ENCODE peak calls at places on chromosome 7, in seven cellular contexts. G is IMR-90, C is H9, Z is H1, M is mesenchymal stem cell, D is trophoblast cell, K is mesendoderm. V is an unnamed sample.

GRCh38 chr7:31788445-31788844 is 101.4 kb downstream of the PPP1R17 start:
- DNase-seq in M (peak; percentile 30), D (no peak), Z (no peak), G (peak; percentile 59), C (no peak), K (no peak), V (no peak)

GRCh38 chr7:134892002-134892693 is 94.2 kb upstream of the AGBL3 start:
- DNase-seq in M (peak; percentile 55), K (no peak), D (no peak), G (peak; percentile 54), C (no peak), Z (no peak), V (no peak)

GRCh38 chr7:41942468-41943097 is 239.7 kb upstream of the INHBA start:
- DNase-seq in M (peak; percentile 90), K (no peak), D (peak; percentile 69), Z (no peak), G (peak; percentile 90), C (peak; percentile 32), V (no peak)

GRCh38 chr7:51660516-51660915 is 343.9 kb upstream of the COBL start:
- DNase-seq in K (no peak), Z (no peak), C (no peak), M (no peak), G (no peak), D (no peak), V (no peak)

GRCh38 chr7:47581442-47581820 is 480 bp downstream of the TNS3 start:
- DNase-seq in D (no peak), Z (peak; percentile 70), C (no peak), G (no peak), M (peak; percentile 34), K (peak; percentile 54), V (no peak)

GRCh38 chr7:90693939-90694338 is 97.8 kb downstream of the CDK14 start:
- DNase-seq in K (no peak), M (no peak), C (no peak), D (no peak), Z (no peak), G (no peak), V (no peak)

GRCh38 chr7:32215697-32216096 is 145.5 kb upstream of the PDE1C start:
- DNase-seq in C (no peak), G (no peak), D (no peak), K (no peak), M (no peak), Z (no peak), V (no peak)

GRCh38 chr7:3914385-3914784 is 613.3 kb downstream of the SDK1 start:
- DNase-seq in G (no peak), Z (no peak), M (peak; percentile 24), C (no peak), K (no peak), D (peak; percentile 75), V (no peak)

GRCh38 chr7:64871761-64872160 is 31.3 kb upstream of the ZNF273 start:
- DNase-seq in D (no peak), K (no peak), M (no peak), C (peak; percentile 14), G (no peak), Z (no peak), V (no peak)

GRCh38 chr7:77426052-77426404 is 9.9 kb upstream of the GSAP start:
- DNase-seq in D (no peak), K (peak; percentile 18), G (no peak), Z (no peak), M (no peak), C (no peak), V (no peak)

GRCh38 chr7:85914437-85914836 is 727.6 kb upstream of the SEMA3D start:
- DNase-seq in C (no peak), M (no peak), K (no peak), D (no peak), Z (no peak), G (no peak), V (no peak)

GRCh38 chr7:84113906-84114875 is 80.4 kb downstream of the SEMA3A start:
- DNase-seq in C (no peak), Z (no peak), M (no peak), K (no peak), G (no peak), D (no peak), V (no peak)

GRCh38 chr7:101923276-101923985 is 106.0 kb downstream of the CUX1 start:
- DNase-seq in C (no peak), M (no peak), Z (no peak), D (peak; percentile 91), G (peak; percentile 55), K (peak; percentile 78), V (no peak)

GRCh38 chr7:55838595-55838994 is 24.0 kb downstream of the SEPTIN14 start:
- DNase-seq in K (no peak), Z (no peak), M (no peak), C (no peak), D (no peak), G (no peak), V (no peak)

GRCh38 chr7:80918909-80919721 is at the start of gene SEMA3C:
- DNase-seq in M (peak; percentile 93), G (peak; percentile 94), D (peak; percentile 97), K (peak; percentile 96), Z (peak; percentile 87), C (peak; percentile 91), V (peak; percentile 90)

GRCh38 chr7:18508441-18509427 is 13.2 kb downstream of the HDAC9 start:
- DNase-seq in G (peak; percentile 98), C (no peak), Z (no peak), D (peak; percentile 58), M (peak; percentile 97), K (peak; percentile 94), V (no peak)
- H2AK5ac ChIP-seq in G (peak overlapping the region; percentile 99), C (no peak overlapping the region), Z (no peak overlapping the region), D (no peak overlapping the region), M (peak overlapping the region; percentile 91), K (no peak overlapping the region), V (no peak overlapping the region)

GRCh38 chr7:108492742-108493141 is 33.2 kb downstream of the PNPLA8 start:
- DNase-seq in D (no peak), Z (no peak), C (no peak), K (peak; percentile 57), G (no peak), M (no peak), V (no peak)
- H3K23ac ChIP-seq in D (no peak overlapping the region), Z (no peak overlapping the region), C (no peak overlapping the region), K (no peak overlapping the region), G (no peak overlapping the region), M (no peak overlapping the region), V (no peak overlapping the region)

DNA sequence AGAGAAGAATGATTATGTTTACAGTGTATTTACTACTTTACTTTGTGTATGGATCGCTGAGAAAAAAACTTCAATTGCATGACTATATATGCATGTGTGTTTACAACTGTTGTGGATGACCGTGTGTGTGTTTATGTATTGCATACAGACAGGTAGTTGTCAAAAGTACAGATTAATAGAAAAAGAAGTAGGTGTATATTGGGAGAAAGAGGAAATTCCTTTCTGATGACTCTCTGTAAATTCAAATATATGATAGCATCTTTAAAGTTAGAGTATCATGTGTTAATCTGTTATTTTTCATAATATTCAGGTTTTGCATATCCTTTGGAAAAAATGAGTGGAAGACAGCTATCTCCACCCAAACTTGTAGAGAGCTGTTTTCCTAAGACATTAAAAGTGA is 160.4 kb upstream of the AGR3 start:
- DNase-seq in M (no peak), G (no peak), K (no peak), C (no peak), D (peak; percentile 40), Z (no peak), V (no peak)
- H2AK5ac ChIP-seq in M (no peak overlapping the region), G (no peak overlapping the region), K (no peak overlapping the region), C (no peak overlapping the region), D (no peak overlapping the region), Z (no peak overlapping the region), V (no peak overlapping the region)

GRCh38 chr7:114107522-114107921 is 188.7 kb upstream of the PPP1R3A start:
- DNase-seq in M (no peak), G (no peak), Z (no peak), D (no peak), K (no peak), C (no peak), V (no peak)
- H3K23ac ChIP-seq in M (no peak overlapping the region), G (no peak overlapping the region), Z (no peak overlapping the region), D (no peak overlapping the region), K (no peak overlapping the region), C (no peak overlapping the region), V (no peak overlapping the region)

GRCh38 chr7:109101332-109101731 is 531.7 kb downstream of the DNAJB9 start:
- DNase-seq in G (no peak), M (no peak), D (no peak), Z (no peak), K (peak; percentile 78), C (no peak), V (no peak)
- H2AK5ac ChIP-seq in G (no peak overlapping the region), M (no peak overlapping the region), D (no peak overlapping the region), Z (no peak overlapping the region), K (no peak overlapping the region), C (no peak overlapping the region), V (no peak overlapping the region)